ENCODE peak calls at places on chromosomes 1 and 21, in four cellular contexts. L, U, T and D are unnamed samples.

GRCh38 chr1:145988773-145989172 is 7.6 kb downstream of the TXNIP start:
- DNase-seq in L (no peak), T (no peak), U (no peak), D (no peak)

GRCh38 chr1:33577663-33578062 is 105.2 kb downstream of the ZSCAN20 start:
- DNase-seq in L (no peak), U (no peak), T (no peak), D (no peak)

GRCh38 chr1:115726161-115726560 is 42.4 kb downstream of the CASQ2 start:
- DNase-seq in L (no peak), T (no peak), U (no peak), D (no peak)

GRCh38 chr1:51729824-51730284 is 113.0 kb downstream of the OSBPL9 start:
- DNase-seq in U (no peak), L (no peak), T (peak), D (no peak)

GRCh38 chr21:27260728-27261127 is 293.8 kb upstream of the ADAMTS5 start:
- DNase-seq in T (no peak), L (no peak), U (no peak), D (no peak)

GRCh38 chr1:31815752-31816484 is at the start of gene SPOCD1:
- DNase-seq in T (peak), L (no peak), U (peak), D (no peak)

GRCh38 chr1:23200885-23201284 is 16.4 kb downstream of the HTR1D start:
- DNase-seq in L (no peak), T (no peak), U (no peak), D (no peak)

GRCh38 chr1:8091691-8092090 is 65.6 kb upstream of the ERRFI1 start:
- DNase-seq in L (no peak), T (no peak), U (peak), D (no peak)

GRCh38 chr1:32336963-32337675 is 1.1 kb upstream of the MARCKSL1 start:
- DNase-seq in T (peak), L (no peak), U (peak), D (no peak)

GRCh38 chr21:37373539-37373938 is 7.0 kb downstream of the DYRK1A start:
- DNase-seq in U (peak), T (no peak), L (no peak), D (no peak)

GRCh38 chr1:57424231-57425027 is 569 bp upstream of the DAB1 start:
- DNase-seq in L (no peak), U (peak), T (no peak), D (no peak)

GRCh38 chr1:12548279-12549105 is 69.5 kb downstream of the DHRS3 start:
- DNase-seq in T (no peak), L (no peak), U (no peak), D (no peak)

GRCh38 chr1:28971980-28972771 is 57.8 kb downstream of the EPB41 start:
- DNase-seq in U (peak), T (no peak), L (peak), D (peak)

GRCh38 chr1:72777918-72778317 is 495.6 kb upstream of the NEGR1 start:
- DNase-seq in T (no peak), U (no peak), L (no peak), D (no peak)

GRCh38 chr1:41789616-41790330 is 128.9 kb downstream of the HIVEP3 start:
- DNase-seq in T (no peak), L (no peak), U (no peak), D (no peak)

GRCh38 chr1:74468982-74469603 is 43.3 kb downstream of the LRRC53 start:
- DNase-seq in U (peak), T (no peak), L (peak), D (peak)

GRCh38 chr1:55519937-55520683 is 304.9 kb upstream of the USP24 start:
- DNase-seq in T (no peak), L (no peak), U (no peak), D (no peak)

GRCh38 chr1:22252248-22252647 is 109.4 kb upstream of the WNT4 start:
- DNase-seq in L (no peak), T (no peak), U (no peak), D (no peak)

GRCh38 chr1:119816407-119816806 is 5.1 kb upstream of the REG4 start:
- DNase-seq in L (no peak), U (peak), T (no peak), D (no peak)

GRCh38 chr1:27353166-27353565 is 11.3 kb downstream of the SYTL1 start:
- DNase-seq in U (no peak), L (no peak), T (no peak), D (no peak)

GRCh38 chr1:94621392-94621791 is 79.8 kb upstream of the F3 start:
- DNase-seq in T (no peak), U (peak), L (no peak), D (no peak)

GRCh38 chr21:36504067-36505058 is 24.4 kb upstream of the CLDN14 start:
- DNase-seq in L (peak), U (no peak), T (peak), D (no peak)

GRCh38 chr1:22830131-22830566 is 119.5 kb downstream of the EPHB2 start:
- DNase-seq in L (no peak), T (no peak), U (no peak), D (no peak)

GRCh38 chr21:25733859-25734653 is 648 bp downstream of the ATP5PF start:
- DNase-seq in U (peak), T (peak), L (peak), D (peak)